ENCODE peak calls at places on chromosomes 6 and 20, in six cellular contexts. G is HepG2, P is breast epithelium, H is transverse colon, Y is K562, T is suprapubic skin. A is an unnamed sample. For H3K4me1, the result is how much of the 10 kb centered on the place peaks cover.

GRCh38 chr6:13504611-13505344 is 17.4 kb upstream of the GFOD1 start:
- DNase-seq in H (no peak), P (no peak), T (no peak), G (no peak), Y (no peak), A (no peak)

GRCh38 chr6:33583591-33584155 is 3.6 kb upstream of the BAK1 start:
- DNase-seq in P (no peak), T (no peak), G (peak), Y (peak), H (no peak), A (no peak)

GRCh38 chr20:6818033-6818808 is 50.7 kb downstream of the BMP2 start:
- DNase-seq in H (no peak), G (no peak), P (no peak), Y (no peak), T (no peak), A (no peak)

GRCh38 chr20:45946149-45946970 is 11.9 kb downstream of the PCIF1 start:
- DNase-seq in H (peak), Y (no peak), P (peak), T (peak), G (peak), A (no peak)

GRCh38 chr20:50958733-50959542 is at the start of gene MOCS3:
- DNase-seq in Y (peak), G (peak), T (peak), H (peak), P (peak), A (peak)

GRCh38 chr20:57048027-57048869 is 218.2 kb downstream of the BMP7 start:
- DNase-seq in H (peak), T (peak), P (peak), Y (peak), G (peak), A (no peak)

GRCh38 chr6:154488802-154489437 is 21.6 kb downstream of the CNKSR3 start:
- DNase-seq in T (no peak), P (no peak), H (no peak), G (no peak), Y (no peak), A (no peak)

GRCh38 chr6:11050735-11051134 is 6.6 kb upstream of the ELOVL2 start:
- DNase-seq in T (no peak), H (no peak), P (no peak), Y (no peak), G (no peak), A (no peak)

GRCh38 chr6:28695671-28696537 is 170.2 kb downstream of the GPX5 start:
- DNase-seq in G (no peak), Y (no peak), T (no peak), H (no peak), P (no peak), A (no peak)

GRCh38 chr6:74447013-74447412 is 751.0 kb downstream of the CD109 start:
- DNase-seq in Y (no peak), T (no peak), H (no peak), G (no peak), P (no peak), A (no peak)

GRCh38 chr6:112037783-112038216 is 16.1 kb upstream of the CCN6 start:
- DNase-seq in T (peak), Y (no peak), G (no peak), H (peak), P (peak), A (no peak)

GRCh38 chr6:19478992-19479391 is 358.2 kb upstream of the ID4 start:
- DNase-seq in P (no peak), T (no peak), G (no peak), Y (no peak), H (no peak), A (no peak)

GRCh38 chr20:13458860-13459451 is 179.8 kb downstream of the TASP1 start:
- DNase-seq in Y (peak), T (no peak), P (no peak), H (peak), G (peak), A (no peak)

GRCh38 chr6:45432944-45433343 is 55.2 kb upstream of the SUPT3H start:
- DNase-seq in P (no peak), H (no peak), T (no peak), Y (no peak), G (no peak), A (no peak)

GRCh38 chr6:12439296-12439695 is 149.1 kb downstream of the EDN1 start:
- DNase-seq in T (no peak), P (no peak), G (no peak), H (no peak), Y (no peak), A (no peak)

GRCh38 chr20:21125072-21125848 is 622 bp upstream of the KIZ start:
- DNase-seq in P (peak), G (peak), T (peak), Y (no peak), H (peak), A (no peak)

GRCh38 chr6:143962644-143962929 is 45.5 kb downstream of the PLAGL1 start:
- DNase-seq in G (no peak), P (no peak), H (no peak), T (no peak), Y (no peak), A (no peak)

GRCh38 chr6:153167026-153167891 is 36.2 kb upstream of the RGS17 start:
- DNase-seq in G (peak), P (no peak), H (no peak), Y (no peak), T (no peak), A (no peak)

GRCh38 chr6:148757944-148758343 is 11.1 kb downstream of the UST start:
- DNase-seq in G (no peak), T (no peak), Y (no peak), P (no peak), H (no peak), A (no peak)

GRCh38 chr6:148761532-148761951 is 14.7 kb downstream of the UST start:
- DNase-seq in T (no peak), G (no peak), P (no peak), Y (no peak), H (peak), A (no peak)

GRCh38 chr6:148758492-148758891 is 11.7 kb downstream of the UST start:
- DNase-seq in P (no peak), G (no peak), T (no peak), Y (no peak), H (peak), A (no peak)

GRCh38 chr6:148760143-148760505 is 13.3 kb downstream of the UST start:
- DNase-seq in P (no peak), H (no peak), G (no peak), T (no peak), Y (no peak), A (no peak)

DNA sequence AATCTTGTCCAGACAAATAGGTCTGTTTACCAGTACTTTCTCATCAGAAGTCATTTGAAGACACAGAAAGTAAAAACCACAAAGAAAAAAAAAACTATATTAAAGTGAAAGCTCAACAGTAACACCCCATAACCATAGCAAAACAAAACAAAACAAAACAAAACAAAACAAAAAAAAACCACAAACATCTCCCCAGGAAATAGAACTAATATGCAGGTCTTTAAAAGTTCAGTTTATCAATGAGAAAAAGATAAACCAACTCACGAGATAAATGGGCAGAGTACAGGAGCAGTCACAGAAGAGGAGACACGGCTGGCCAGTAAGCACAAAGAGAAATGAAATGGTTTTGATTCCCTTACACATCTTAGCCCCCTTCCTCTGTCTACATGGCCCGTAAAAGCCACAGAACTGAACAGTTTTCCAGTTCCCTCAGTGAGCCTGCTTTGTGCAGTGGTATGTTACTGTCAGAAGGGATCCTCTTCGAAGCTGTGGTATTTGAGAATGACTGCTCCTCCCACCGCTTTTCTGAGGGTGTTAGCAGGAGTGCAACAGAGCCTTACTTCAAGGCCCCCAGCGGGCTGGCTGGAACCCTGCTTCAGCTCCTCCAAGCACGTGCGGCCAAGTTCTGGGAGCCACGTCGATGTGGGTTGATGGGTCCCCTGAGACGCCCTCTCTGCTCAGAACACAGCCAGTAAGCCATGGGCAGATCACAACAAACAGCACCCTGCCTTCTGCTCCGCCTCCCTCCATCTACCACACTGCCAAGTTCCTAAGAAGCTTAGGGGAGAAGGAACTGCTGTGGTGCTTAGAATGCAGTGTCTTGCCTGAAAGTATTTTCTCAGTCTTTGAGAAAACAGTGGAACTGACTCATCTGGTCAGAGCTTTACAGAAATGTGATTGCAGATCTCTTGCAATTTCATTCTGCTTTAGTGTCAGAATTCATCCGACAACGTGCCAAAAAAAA is 14.0 kb downstream of the UST start:
- DNase-seq in T (peak), H (peak), G (no peak), P (peak), Y (no peak), A (no peak)
- H3K4me3 ChIP-seq in T (peak), H (no peak), G (no peak), P (no peak), Y (no peak), A (peak)

GRCh38 chr6:25414755-25415154 is 135.6 kb downstream of the CARMIL1 start:
- DNase-seq in P (no peak), Y (no peak), G (no peak), T (no peak), H (no peak), A (no peak)

GRCh38 chr6:25415274-25415673 is 136.1 kb downstream of the CARMIL1 start:
- DNase-seq in G (no peak), Y (no peak), H (no peak), P (no peak), T (no peak), A (no peak)

GRCh38 chr6:25411316-25411961 is 132.3 kb downstream of the CARMIL1 start:
- DNase-seq in H (no peak), T (no peak), Y (no peak), G (no peak), P (no peak), A (no peak)

GRCh38 chr6:25414168-25414567 is 135.0 kb downstream of the CARMIL1 start:
- DNase-seq in Y (no peak), T (no peak), H (no peak), P (no peak), G (no peak), A (no peak)

GRCh38 chr6:25413506-25413905 is 134.3 kb downstream of the CARMIL1 start:
- DNase-seq in Y (no peak), T (no peak), P (no peak), H (no peak), G (no peak), A (no peak)
- H3K4me1 ChIP-seq in Y (under half), T (under half), P (under half), H (under half), G (under half), A (half or more)

GRCh38 chr20:62134735-62135231 is 8.4 kb downstream of the PSMA7 start:
- DNase-seq in Y (no peak), T (no peak), H (no peak), G (peak), P (no peak), A (no peak)

GRCh38 chr20:62132421-62132820 is 10.1 kb downstream of the LSM14B start:
- DNase-seq in G (no peak), H (no peak), T (no peak), P (no peak), Y (no peak), A (no peak)

GRCh38 chr20:62133051-62133845 is 9.9 kb downstream of the PSMA7 start:
- DNase-seq in H (no peak), G (no peak), T (no peak), Y (no peak), P (no peak), A (no peak)

GRCh38 chr20:62135573-62136266 is 7.5 kb downstream of the PSMA7 start:
- DNase-seq in G (no peak), H (no peak), T (no peak), Y (no peak), P (no peak), A (no peak)

DNA sequence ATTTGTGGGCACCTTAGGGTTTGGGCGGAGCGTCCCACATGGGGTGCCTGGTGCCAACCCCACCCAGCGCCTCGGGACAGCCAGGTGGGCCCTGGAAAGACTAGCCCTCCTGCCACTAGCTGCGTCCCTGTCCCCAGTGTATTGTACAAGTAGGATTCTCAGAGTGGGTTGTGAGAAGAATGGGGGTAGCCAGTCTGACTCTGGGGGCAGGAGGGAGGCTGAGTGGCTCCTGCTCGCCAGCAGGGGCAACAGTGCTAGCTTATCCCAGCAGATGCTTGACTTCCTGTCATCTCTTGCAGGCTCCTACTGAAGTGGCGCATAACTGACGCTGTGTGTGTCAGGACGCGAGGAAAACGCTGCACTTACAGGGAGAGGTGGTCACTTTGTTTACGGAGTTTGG is 9.3 kb downstream of the PSMA7 start:
- DNase-seq in G (no peak), Y (no peak), T (no peak), P (no peak), H (no peak), A (no peak)
- TF ChIP-seq POLR2AphosphoS5 in G (no peak), Y (no peak), T (no peak), P (no peak), H (no peak), A (no peak)

GRCh38 chr6:43229803-43230239 is 540 bp upstream of the DNPH1 start:
- DNase-seq in P (no peak), Y (no peak), H (no peak), G (no peak), T (no peak), A (no peak)
- H3K4me3 ChIP-seq in P (peak), Y (no peak), H (no peak), G (no peak), T (peak), A (peak)

GRCh38 chr6:17700421-17701416 is 6.0 kb downstream of the NUP153 start:
- DNase-seq in H (no peak), Y (no peak), G (no peak), P (no peak), T (no peak), A (no peak)
- H3K4me1 ChIP-seq in H (under half), Y (under half), G (under half), P (under half), T (half or more), A (half or more)

DNA sequence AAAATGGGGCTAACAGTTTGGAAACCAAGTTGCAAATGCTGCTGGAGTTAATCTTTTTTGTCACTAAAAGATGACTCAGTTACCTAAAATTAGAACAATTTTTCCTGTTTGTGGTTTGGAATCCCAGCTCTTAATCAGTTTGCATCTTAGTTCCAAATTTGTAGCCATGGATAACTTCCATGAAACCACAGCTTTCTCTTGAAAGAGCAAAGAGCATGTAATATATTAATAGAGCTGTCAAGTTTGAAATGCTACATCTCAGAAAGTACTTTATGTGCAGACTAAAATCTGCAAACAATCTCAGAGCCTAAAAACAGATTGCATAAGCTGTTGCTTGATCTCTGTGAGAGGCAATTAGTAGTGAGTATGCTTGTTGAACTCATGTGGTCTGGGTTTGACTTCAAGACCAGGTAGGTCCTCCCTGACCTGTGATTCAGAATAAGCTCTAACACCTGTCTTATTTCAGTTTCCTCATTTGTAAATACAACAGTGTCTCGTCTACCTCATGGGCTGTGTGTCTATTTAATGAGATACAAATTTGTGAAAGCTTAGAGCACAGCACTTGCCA is 23.5 kb downstream of the DHX35 start:
- DNase-seq in T (no peak), P (no peak), H (no peak), Y (no peak), G (peak), A (no peak)
- TF ChIP-seq POLR2AphosphoS5 in T (no peak), P (peak), H (peak), Y (no peak), G (no peak), A (no peak)